ENCODE peak calls at places on chromosomes 5 and 9, in seven cellular contexts. I, S, L, C, T, R and O are unnamed samples.
A peak's percentile ranks its signal among the peaks of the same experiment; 100 is the strongest.

GRCh38 chr9:9747787-9748186 is 865.0 kb downstream of the PTPRD start:
- DNase-seq in L (no peak), I (peak; percentile 19), S (no peak), C (no peak), T (peak; percentile 75), R (no peak), O (no peak)

GRCh38 chr5:176529824-176530195 is 7.4 kb downstream of the RNF44 start:
- DNase-seq in I (no peak), T (no peak), R (no peak), S (no peak), L (no peak), C (no peak), O (no peak)

GRCh38 chr9:127991017-127991756 is 10.4 kb upstream of the EEIG1 start:
- DNase-seq in C (no peak), T (no peak), I (no peak), L (no peak), R (no peak), S (no peak), O (no peak)

GRCh38 chr5:41918105-41918504 is 7.0 kb upstream of the FBXO4 start:
- DNase-seq in T (no peak), L (no peak), R (no peak), C (no peak), I (no peak), S (no peak), O (no peak)

GRCh38 chr9:99150456-99151171 is 45.7 kb downstream of the TGFBR1 start:
- DNase-seq in I (no peak), S (no peak), R (no peak), L (no peak), C (no peak), T (no peak), O (no peak)

GRCh38 chr5:39411051-39411450 is 13.7 kb downstream of the DAB2 start:
- DNase-seq in C (no peak), S (no peak), L (no peak), T (peak; percentile 89), I (peak; percentile 84), R (no peak), O (no peak)

GRCh38 chr5:84344788-84345187 is 39.9 kb downstream of the EDIL3 start:
- DNase-seq in S (no peak), C (no peak), I (no peak), T (no peak), R (no peak), L (no peak), O (no peak)

GRCh38 chr9:4422495-4422894 is 67.8 kb upstream of the SLC1A1 start:
- DNase-seq in R (no peak), C (no peak), S (no peak), I (no peak), T (no peak), L (no peak), O (no peak)

GRCh38 chr5:33114361-33114760 is 326.4 kb upstream of the TARS1 start:
- DNase-seq in T (no peak), I (no peak), R (no peak), L (no peak), C (no peak), S (no peak), O (no peak)

GRCh38 chr9:89436963-89437625 is 60.8 kb downstream of the SEMA4D start:
- DNase-seq in C (no peak), R (peak; percentile 23), S (no peak), L (no peak), T (no peak), I (no peak), O (no peak)

GRCh38 chr9:106883626-106884190 is 20.7 kb downstream of the ZNF462 start:
- DNase-seq in I (peak; percentile 52), L (no peak), C (no peak), S (no peak), R (no peak), T (no peak), O (no peak)

GRCh38 chr9:35603506-35603985 is 1.5 kb upstream of the TESK1 start:
- DNase-seq in T (no peak), C (peak; percentile 91), I (peak; percentile 86), R (no peak), L (peak; percentile 95), S (no peak), O (peak; percentile 90)

GRCh38 chr9:93183663-93184438 is at the start of gene WNK2:
- DNase-seq in T (no peak), L (no peak), C (no peak), I (no peak), R (no peak), S (peak; percentile 71), O (no peak)

GRCh38 chr5:154753792-154754191 is 1.4 kb upstream of the LARP1 start:
- DNase-seq in S (no peak), R (peak; percentile 4), L (peak; percentile 96), T (peak; percentile 53), C (peak; percentile 90), I (peak; percentile 97), O (peak; percentile 82)

GRCh38 chr9:20407013-20407412 is 215.3 kb downstream of the MLLT3 start:
- DNase-seq in I (no peak), T (no peak), S (no peak), L (no peak), C (no peak), R (no peak), O (no peak)

GRCh38 chr5:124692324-124692723 is 54.1 kb downstream of the ZNF608 start:
- DNase-seq in T (no peak), I (peak; percentile 91), L (no peak), S (no peak), C (no peak), R (no peak), O (no peak)

GRCh38 chr5:144697847-144698262 is 527.2 kb downstream of the KCTD16 start:
- DNase-seq in C (no peak), S (no peak), L (no peak), T (peak; percentile 1), R (no peak), I (peak; percentile 97), O (no peak)

GRCh38 chr9:87201316-87201715 is 254.0 kb upstream of the GAS1 start:
- DNase-seq in T (no peak), C (no peak), R (no peak), I (peak; percentile 68), L (no peak), S (no peak), O (no peak)

GRCh38 chr5:83265318-83265717 is 188.0 kb downstream of the XRCC4 start:
- DNase-seq in C (no peak), T (peak; percentile 66), S (no peak), R (no peak), L (no peak), I (peak; percentile 43), O (no peak)

GRCh38 chr9:38117646-38118045 is 48.6 kb upstream of the SHB start:
- DNase-seq in R (no peak), S (no peak), C (peak; percentile 32), T (no peak), I (no peak), L (peak; percentile 71), O (no peak)

GRCh38 chr9:88006511-88007290 is 32.4 kb upstream of the CDK20 start:
- DNase-seq in I (no peak), R (no peak), L (no peak), S (no peak), T (no peak), C (no peak), O (no peak)

GRCh38 chr5:87308024-87308423 is 40.3 kb downstream of the RASA1 start:
- DNase-seq in T (no peak), C (no peak), I (no peak), L (no peak), R (no peak), S (no peak), O (no peak)

GRCh38 chr9:109190151-109190550 is 23.1 kb upstream of the FRRS1L start:
- DNase-seq in I (peak; percentile 42), R (no peak), L (no peak), S (no peak), T (no peak), C (no peak), O (no peak)

GRCh38 chr5:130237721-130238120 is 333.5 kb downstream of the CHSY3 start:
- DNase-seq in R (no peak), L (no peak), S (no peak), C (no peak), T (peak; percentile 87), I (no peak), O (no peak)

GRCh38 chr5:62029303-62029702 is 276.7 kb upstream of the KIF2A start:
- DNase-seq in C (no peak), L (no peak), T (no peak), S (no peak), I (no peak), R (no peak), O (no peak)

GRCh38 chr5:31193591-31194457 is at the start of gene CDH6:
- DNase-seq in L (no peak), S (no peak), R (no peak), C (no peak), I (peak; percentile 75), T (no peak), O (no peak)

GRCh38 chr9:27828908-27829307 is 255.6 kb upstream of the C9orf72 start:
- DNase-seq in S (no peak), R (no peak), L (no peak), T (no peak), C (no peak), I (no peak), O (no peak)

GRCh38 chr5:75053286-75054109 is 1.1 kb upstream of the GCNT4 start:
- DNase-seq in S (no peak), T (peak; percentile 68), R (no peak), L (no peak), C (peak; percentile 61), I (peak; percentile 73), O (peak; percentile 80)

GRCh38 chr5:141878186-141878770 is at the start of gene PCDH1:
- DNase-seq in C (no peak), S (peak; percentile 30), I (peak; percentile 14), R (no peak), L (no peak), T (peak; percentile 33), O (no peak)

GRCh38 chr9:136512651-136513066 is 29.8 kb upstream of the SEC16A start:
- DNase-seq in R (no peak), I (no peak), C (no peak), T (peak; percentile 54), S (no peak), L (no peak), O (no peak)
- H3K27ac ChIP-seq in R (peak overlapping the region; percentile 88), I (no peak overlapping the region), C (peak overlapping the region; percentile 78), T (peak overlapping the region; percentile 99), S (no peak overlapping the region), L (no peak overlapping the region), O (peak overlapping the region; percentile 76)

GRCh38 chr5:55960779-55961178 is 34.0 kb downstream of the IL6ST start:
- DNase-seq in L (no peak), S (no peak), I (no peak), C (no peak), T (no peak), R (no peak), O (no peak)
- H3K36me3 ChIP-seq in L (peaks cover 53% of the 10 kb centered on the region), S (peaks cover 7% of the 10 kb centered on the region), I (peaks cover 50% of the 10 kb centered on the region), C (peaks cover 59% of the 10 kb centered on the region), T (peaks cover 55% of the 10 kb centered on the region), R (peaks cover 82% of the 10 kb centered on the region), O (peaks cover 94% of the 10 kb centered on the region)

GRCh38 chr5:180071418-180072255 is at the start of gene RNF130:
- DNase-seq in S (peak; percentile 91), C (peak; percentile 90), T (peak; percentile 92), R (peak; percentile 43), L (peak; percentile 94), I (peak; percentile 88), O (peak; percentile 97)
- H3K27ac ChIP-seq in S (peak within 1 kb of the TSS; percentile 76), C (peak within 1 kb of the TSS; percentile 97), T (peak within 1 kb of the TSS; percentile 71), R (peak within 1 kb of the TSS; percentile 98), L (peak within 1 kb of the TSS; percentile 96), I (peak within 1 kb of the TSS; percentile 99), O (peak within 1 kb of the TSS; percentile 95)

DNA sequence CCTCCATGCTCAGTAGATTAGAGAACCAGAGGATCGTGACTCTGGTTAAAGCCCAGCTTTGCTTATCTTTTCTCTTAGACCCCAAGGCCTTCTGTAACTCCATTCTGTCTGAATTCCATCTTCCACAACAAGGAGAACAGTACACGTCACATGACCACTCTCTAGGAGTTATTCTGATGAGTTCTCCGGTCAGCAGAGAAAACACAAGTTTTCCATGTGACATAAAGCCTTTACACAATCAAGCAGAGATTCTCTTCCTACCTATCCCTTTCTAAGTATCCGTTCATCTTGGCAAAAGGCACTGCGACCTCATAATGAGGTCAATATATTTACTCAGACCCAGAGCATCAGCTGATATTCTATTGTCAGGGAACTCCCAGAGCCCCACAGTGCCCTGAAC is 112.3 kb downstream of the TRPM6 start:
- DNase-seq in I (no peak), C (no peak), L (no peak), R (no peak), T (no peak), S (no peak), O (no peak)
- H3K36me3 ChIP-seq in I (no peaks in the 10 kb centered on the region), C (no peaks in the 10 kb centered on the region), L (no peaks in the 10 kb centered on the region), R (no peaks in the 10 kb centered on the region), T (no peaks in the 10 kb centered on the region), S (no peaks in the 10 kb centered on the region), O (no peaks in the 10 kb centered on the region)